ENCODE peak calls at places on chromosomes 1 and 21, in five cellular contexts. V is pancreas, B is sigmoid colon, F is aorta, A is tibial nerve. L is an unnamed sample.

GRCh38 chr21:16117851-16118592 is 388.2 kb downstream of the USP25 start:
- DNase-seq in V (no peak), B (no peak), F (no peak), A (no peak), L (no peak)

GRCh38 chr1:36326499-36326898 is 3.1 kb upstream of the EVA1B start:
- DNase-seq in V (no peak), B (no peak), F (no peak), A (no peak), L (no peak)

GRCh38 chr1:59552001-59552400 is 255.1 kb downstream of the FGGY start:
- DNase-seq in V (no peak), B (no peak), F (no peak), A (no peak), L (no peak)

GRCh38 chr1:19208710-19209438 is 1.2 kb downstream of the UBR4 start:
- DNase-seq in V (no peak), B (no peak), F (no peak), A (no peak), L (no peak)

GRCh38 chr1:33380811-33381210 is 50.1 kb downstream of the PHC2 start:
- DNase-seq in V (no peak), B (no peak), F (no peak), A (no peak), L (no peak)

GRCh38 chr1:151610142-151610541 is 1.7 kb upstream of the SNX27 start:
- DNase-seq in V (no peak), B (no peak), F (no peak), A (no peak), L (no peak)

GRCh38 chr1:170296642-170297041 is 150.9 kb downstream of the NTMT2 start:
- DNase-seq in V (no peak), B (no peak), F (no peak), A (no peak), L (no peak)

GRCh38 chr1:244406337-244406736 is 45.4 kb downstream of the ADSS2 start:
- DNase-seq in V (no peak), B (no peak), F (no peak), A (no peak), L (no peak)

GRCh38 chr1:40998668-40999067 is 19.2 kb downstream of the CTPS1 start:
- DNase-seq in V (no peak), B (no peak), F (no peak), A (no peak), L (no peak)

GRCh38 chr1:162629651-162630050 is 2.6 kb upstream of the DDR2 start:
- DNase-seq in V (no peak), B (no peak), F (no peak), A (no peak), L (no peak)

GRCh38 chr1:41539416-41539800 is 54.9 kb upstream of the EDN2 start:
- DNase-seq in V (no peak), B (peak; percentile 19), F (peak; percentile 46), A (no peak), L (no peak)

GRCh38 chr1:22186316-22186715 is 43.4 kb upstream of the WNT4 start:
- DNase-seq in V (no peak), B (no peak), F (no peak), A (no peak), L (no peak)

GRCh38 chr1:209601809-209602657 is 18.5 kb downstream of the CAMK1G start:
- DNase-seq in V (no peak), B (no peak), F (no peak), A (no peak), L (peak; percentile 46)

GRCh38 chr1:39272791-39273071 is 68.2 kb downstream of the MACF1 start:
- DNase-seq in V (no peak), B (no peak), F (no peak), A (no peak), L (no peak)

GRCh38 chr1:199522936-199523335 is 504.6 kb upstream of the NR5A2 start:
- DNase-seq in V (no peak), B (no peak), F (no peak), A (no peak), L (no peak)

GRCh38 chr1:17903386-17903785 is 148.3 kb downstream of the ACTL8 start:
- DNase-seq in V (peak; percentile 53), B (no peak), F (no peak), A (no peak), L (no peak)

GRCh38 chr1:204192046-204192445 is 4.2 kb downstream of the KISS1 start:
- DNase-seq in V (no peak), B (no peak), F (no peak), A (no peak), L (no peak)

GRCh38 chr1:204192589-204193352 is 3.5 kb downstream of the KISS1 start:
- DNase-seq in V (no peak), B (no peak), F (no peak), A (no peak), L (peak; percentile 24)

GRCh38 chr1:204194771-204195170 is 1.5 kb downstream of the KISS1 start:
- DNase-seq in V (no peak), B (no peak), F (no peak), A (no peak), L (no peak)

GRCh38 chr1:204196068-204196795 is at the start of gene KISS1:
- DNase-seq in V (no peak), B (no peak), F (no peak), A (no peak), L (peak; percentile 29)

DNA sequence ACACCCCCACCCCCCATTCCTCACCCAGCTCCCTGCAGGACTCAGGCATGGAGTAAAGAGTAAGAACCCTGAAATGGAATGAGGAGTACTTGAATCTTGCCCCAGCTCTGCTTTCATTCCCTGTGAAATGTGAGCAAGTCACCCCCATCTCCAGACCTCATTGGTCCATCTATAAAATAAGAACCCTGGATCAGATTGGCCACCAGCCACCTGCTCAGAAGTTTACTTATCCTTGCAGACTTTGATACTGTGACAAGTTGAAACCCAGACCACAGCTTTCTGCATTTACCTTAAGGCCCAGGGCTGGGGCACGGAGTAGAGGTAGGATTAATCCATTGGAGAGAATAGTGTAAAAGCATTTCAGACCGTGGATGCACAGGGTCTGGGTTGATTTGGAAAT is 2.2 kb downstream of the KISS1 start:
- DNase-seq in V (no peak), B (no peak), F (no peak), A (no peak), L (no peak)
- H3K4me1 ChIP-seq in V (no peaks in the 10 kb centered on the region), B (no peaks in the 10 kb centered on the region), F (no peaks in the 10 kb centered on the region), A (no peaks in the 10 kb centered on the region), L (peaks cover 3% of the 10 kb centered on the region)

DNA sequence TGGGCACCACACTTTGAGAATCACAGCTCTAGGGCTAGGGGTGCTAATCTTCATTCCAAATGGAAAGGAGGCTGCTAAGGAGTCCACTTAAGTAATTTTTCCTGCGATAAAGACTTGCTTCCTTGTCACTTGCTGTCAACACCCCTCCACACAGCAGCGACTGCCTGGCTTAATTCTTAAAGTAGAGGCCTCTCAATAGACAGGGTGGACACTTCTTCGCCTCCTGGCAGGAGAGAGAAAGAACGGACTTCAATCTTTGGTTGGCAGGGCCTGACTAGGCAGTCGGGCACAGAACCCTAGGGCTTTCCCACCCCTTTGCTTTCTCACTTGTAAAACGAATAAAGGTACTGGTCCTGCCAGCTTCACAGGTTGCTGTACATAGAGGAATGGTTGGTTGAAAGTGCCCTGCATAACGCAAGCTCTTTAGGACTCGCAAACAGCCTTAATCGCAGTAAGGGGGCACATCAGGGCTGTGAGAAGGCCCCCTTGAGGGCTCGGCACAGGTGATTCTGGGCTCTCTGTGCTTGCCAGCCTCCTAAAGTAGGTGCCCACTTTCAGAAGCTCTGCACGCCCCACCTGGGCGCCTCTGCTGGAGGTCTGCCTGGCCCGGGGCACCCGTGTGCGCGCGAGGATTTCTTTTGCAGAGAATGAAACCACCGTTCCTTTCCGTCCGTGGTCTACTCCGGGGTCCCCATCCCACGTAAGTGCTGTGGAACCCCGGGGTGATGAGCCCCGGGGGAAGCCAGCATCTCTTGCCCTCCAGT is 47.6 kb upstream of the CD34 start:
- DNase-seq in V (no peak), B (no peak), F (no peak), A (no peak), L (no peak)
- H3K27ac ChIP-seq in V (no peak overlapping the region), B (peak overlapping the region; percentile 90), F (peak overlapping the region; percentile 95), A (peak overlapping the region; percentile 79), L (peak overlapping the region; percentile 45)

DNA sequence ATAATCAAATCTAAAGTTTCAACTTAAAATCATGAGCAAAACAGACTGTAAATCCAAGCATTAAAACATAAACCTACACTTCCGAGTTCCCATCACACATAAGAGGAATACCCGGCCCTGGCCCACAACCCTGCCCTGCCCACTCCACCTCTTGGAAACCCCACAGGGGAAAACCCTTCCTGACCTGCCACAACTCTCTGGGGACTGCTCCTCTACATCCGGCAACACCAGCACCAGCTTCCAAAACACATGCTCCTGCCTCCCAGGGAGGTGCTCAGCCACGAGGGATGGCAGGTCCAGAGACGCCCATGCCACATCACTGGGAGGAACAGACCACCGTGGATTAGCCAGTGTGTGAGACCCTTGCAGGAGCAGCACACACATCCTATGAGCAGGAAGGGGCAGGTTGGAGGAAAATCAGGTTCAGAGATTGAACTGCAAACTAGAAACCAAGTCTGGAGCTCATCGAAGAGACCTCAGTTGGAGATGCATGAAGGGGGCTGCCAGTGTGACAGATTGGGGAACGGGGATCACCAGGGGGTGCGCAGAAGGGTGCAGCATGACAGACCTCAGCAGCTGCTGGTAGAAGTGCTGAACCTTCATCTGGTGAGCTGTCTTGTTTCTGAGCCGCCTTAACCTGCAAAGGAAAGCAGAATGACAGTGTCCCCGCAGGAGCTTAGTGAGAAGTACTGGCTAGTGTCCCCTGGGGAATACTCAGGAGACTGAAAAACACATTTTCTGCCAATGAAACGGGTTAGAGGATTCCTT is 25.8 kb upstream of the LSS start:
- DNase-seq in V (no peak), B (no peak), F (peak; percentile 51), A (no peak), L (no peak)
- H3K4me1 ChIP-seq in V (no peaks in the 10 kb centered on the region), B (no peaks in the 10 kb centered on the region), F (no peaks in the 10 kb centered on the region), A (no peaks in the 10 kb centered on the region), L (no peaks in the 10 kb centered on the region)

GRCh38 chr1:225809842-225810578 is at the start of gene EPHX1:
- DNase-seq in V (peak; percentile 90), B (peak; percentile 95), F (peak; percentile 97), A (peak; percentile 85), L (peak; percentile 93)
- H3K27ac ChIP-seq in V (peak within 1 kb of the TSS; percentile 83), B (peak within 1 kb of the TSS; percentile 88), F (peak within 1 kb of the TSS; percentile 30), A (peak within 1 kb of the TSS; percentile 77), L (peak within 1 kb of the TSS; percentile 85)

GRCh38 chr1:172356620-172357019 is 63.9 kb upstream of the C1orf105 start:
- DNase-seq in V (no peak), B (no peak), F (no peak), A (no peak), L (no peak)
- H3K4me1 ChIP-seq in V (peaks cover 20% of the 10 kb centered on the region), B (peaks cover 77% of the 10 kb centered on the region), F (no peaks in the 10 kb centered on the region), A (no peaks in the 10 kb centered on the region), L (peaks cover 33% of the 10 kb centered on the region)

DNA sequence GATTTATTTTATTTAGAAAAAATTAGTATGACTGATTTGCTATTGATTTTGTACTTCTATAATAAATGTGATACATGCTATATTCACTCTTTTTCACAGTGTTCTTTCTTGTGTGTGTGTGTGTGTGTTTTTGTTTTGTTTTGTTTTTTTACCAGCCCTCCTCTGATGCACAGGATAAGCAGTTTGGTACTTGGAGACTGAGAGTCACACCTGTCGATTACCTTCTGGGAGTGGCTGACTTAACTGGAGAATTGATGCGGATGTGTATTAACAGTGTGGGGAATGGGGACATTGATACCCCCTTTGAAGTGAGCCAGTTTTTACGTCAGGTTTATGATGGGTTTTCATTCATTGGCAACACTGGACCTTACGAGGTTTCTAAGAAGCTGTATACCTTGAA is 35.9 kb downstream of the TSNAX start:
- DNase-seq in V (no peak), B (no peak), F (no peak), A (no peak), L (no peak)
- H3K27ac ChIP-seq in V (no peak overlapping the region), B (no peak overlapping the region), F (no peak overlapping the region), A (no peak overlapping the region), L (no peak overlapping the region)

L was measured in upper lobe of left lung.